ENCODE peak calls at places on chromosomes 11 and 22, in nine cellular contexts. F, M, R, S, B, J, I, Z and Q are unnamed samples.
A peak's percentile ranks its signal among the peaks of the same experiment; 100 is the strongest.

GRCh38 chr11:45472713-45473317 is 186.7 kb upstream of the SYT13 start:
- DNase-seq in F (no peak), M (no peak), R (peak; percentile 6), S (no peak), B (no peak), J (no peak), I (no peak), Z (no peak), Q (no peak)

GRCh38 chr11:118005224-118006152 is 19.3 kb downstream of the IL10RA start:
- DNase-seq in F (no peak), M (no peak), R (no peak), S (no peak), B (no peak), J (peak; percentile 54), I (no peak), Z (no peak), Q (no peak)

GRCh38 chr11:64124147-64124546 is 41.8 kb downstream of the MACROD1 start:
- DNase-seq in F (no peak), M (no peak), R (no peak), S (no peak), B (peak; percentile 11), J (no peak), I (no peak), Z (no peak), Q (no peak)

GRCh38 chr11:132878111-132878510 is 654.2 kb downstream of the OPCML start:
- DNase-seq in F (no peak), M (no peak), R (no peak), S (no peak), B (no peak), J (no peak), I (no peak), Z (no peak), Q (no peak)

GRCh38 chr22:45645150-45645525 is 26.5 kb upstream of the ATXN10 start:
- DNase-seq in F (no peak), M (no peak), R (no peak), S (no peak), B (no peak), J (peak; percentile 50), I (no peak), Z (no peak), Q (no peak)

GRCh38 chr11:14899087-14899363 is 7.0 kb upstream of the CYP2R1 start:
- DNase-seq in F (no peak), M (no peak), R (no peak), S (no peak), B (no peak), J (no peak), I (no peak), Z (no peak), Q (no peak)

GRCh38 chr11:118226294-118226693 is 1.5 kb upstream of the JAML start:
- DNase-seq in F (peak; percentile 16), M (no peak), R (no peak), S (no peak), B (no peak), J (no peak), I (no peak), Z (peak; percentile 55), Q (no peak)

GRCh38 chr11:133531971-133532651 is at the start of gene OPCML:
- DNase-seq in F (no peak), M (no peak), R (no peak), S (no peak), B (no peak), J (no peak), I (no peak), Z (no peak), Q (no peak)

GRCh38 chr22:29006346-29006745 is 55.3 kb downstream of the C22orf31 start:
- DNase-seq in F (no peak), M (no peak), R (no peak), S (no peak), B (no peak), J (no peak), I (no peak), Z (no peak), Q (no peak)

GRCh38 chr22:29004647-29005371 is 56.8 kb downstream of the C22orf31 start:
- DNase-seq in F (peak; percentile 40), M (no peak), R (peak; percentile 75), S (peak; percentile 22), B (peak; percentile 46), J (no peak), I (no peak), Z (peak; percentile 80), Q (no peak)

GRCh38 chr22:29002603-29003002 is 59.0 kb downstream of the C22orf31 start:
- DNase-seq in F (no peak), M (no peak), R (no peak), S (no peak), B (no peak), J (no peak), I (no peak), Z (no peak), Q (no peak)

GRCh38 chr22:29003552-29003951 is 58.1 kb downstream of the C22orf31 start:
- DNase-seq in F (no peak), M (no peak), R (no peak), S (no peak), B (no peak), J (no peak), I (no peak), Z (no peak), Q (no peak)

DNA sequence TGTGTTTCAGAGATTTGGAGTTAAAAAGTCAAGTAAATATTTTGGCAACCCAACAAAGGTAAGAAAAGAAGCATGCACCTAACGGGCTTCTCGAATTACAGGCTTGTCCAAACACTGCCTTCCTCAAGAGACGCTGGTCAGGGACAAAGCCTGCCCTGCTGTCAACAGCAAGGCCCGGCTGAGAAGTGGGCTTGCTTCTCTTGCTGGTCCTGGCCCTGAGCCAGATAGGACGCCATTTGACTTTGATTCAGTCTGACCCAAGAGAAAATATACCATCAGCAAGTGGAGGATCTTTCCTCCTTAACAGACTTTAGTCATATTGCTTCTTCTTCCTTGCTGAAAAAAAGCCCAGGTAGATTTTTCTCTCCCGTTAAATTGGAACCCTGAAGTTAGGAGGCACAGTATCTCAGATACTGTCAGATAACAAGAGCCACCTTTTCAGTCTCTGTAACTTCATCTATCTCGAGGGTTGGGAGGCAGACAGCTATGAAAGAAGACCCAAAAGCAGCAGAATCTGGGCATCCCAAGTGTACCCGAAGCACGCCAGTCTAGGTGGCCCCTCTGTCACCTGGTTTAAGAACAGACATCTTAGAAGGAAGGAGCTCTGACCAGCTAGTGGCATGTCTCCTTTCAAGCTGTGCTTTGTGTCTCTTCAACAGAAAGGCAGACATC is 57.5 kb downstream of the C22orf31 start:
- DNase-seq in F (no peak), M (no peak), R (peak; percentile 26), S (peak; percentile 34), B (no peak), J (no peak), I (no peak), Z (peak; percentile 47), Q (no peak)
- H3K4me3 ChIP-seq in F (no peak overlapping the region), M (no peak overlapping the region), R (peak overlapping the region; percentile 24), S (no peak overlapping the region), B (no peak overlapping the region), J (no peak overlapping the region), I (no peak overlapping the region), Z (no peak overlapping the region), Q (no peak overlapping the region)

GRCh38 chr11:129287920-129288319 is 87.7 kb upstream of the BARX2 start:
- DNase-seq in F (no peak), M (no peak), R (no peak), S (no peak), B (peak; percentile 9), J (no peak), I (no peak), Z (no peak), Q (no peak)
- H3K27me3 ChIP-seq in F (peaks cover 5% of the 10 kb centered on the region), M (no peaks in the 10 kb centered on the region), R (no peaks in the 10 kb centered on the region), S (no peaks in the 10 kb centered on the region), B (peaks cover 21% of the 10 kb centered on the region), J (no peaks in the 10 kb centered on the region), I (no peaks in the 10 kb centered on the region), Z (no peaks in the 10 kb centered on the region), Q (no peaks in the 10 kb centered on the region)

DNA sequence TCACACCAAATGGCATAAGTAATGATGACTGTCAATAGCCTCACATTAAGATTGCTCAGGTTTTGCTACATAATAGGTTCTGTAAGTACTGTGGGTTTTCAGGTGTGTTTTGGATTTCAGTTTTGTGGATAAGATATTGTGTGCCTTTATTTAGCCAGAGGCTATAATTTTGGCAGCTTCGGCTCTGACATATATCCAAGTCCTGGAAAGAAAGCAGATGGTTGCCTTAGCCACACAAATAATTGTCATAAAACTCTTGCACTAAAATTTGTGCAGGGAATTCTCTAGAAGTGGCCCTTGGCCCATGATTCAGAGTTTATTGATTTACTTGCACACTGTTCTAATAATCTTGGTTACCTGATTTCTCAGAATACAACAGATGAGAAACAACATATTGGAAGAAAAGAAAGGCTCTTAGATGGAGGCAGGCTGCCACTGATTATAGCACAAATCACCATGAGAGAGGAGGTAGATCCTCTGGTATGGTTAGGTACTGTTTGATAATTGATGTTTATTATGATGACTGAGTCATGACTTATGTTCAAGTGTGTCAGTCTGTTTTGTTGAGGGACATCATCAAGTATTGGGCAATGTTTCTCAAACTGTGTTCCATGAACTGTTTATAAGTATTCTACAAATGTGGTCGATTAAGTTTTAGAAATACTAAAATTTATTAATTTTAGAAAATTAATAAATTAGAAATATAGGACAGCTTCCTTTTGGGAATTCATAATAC is 9.7 kb downstream of the REXO2 start:
- DNase-seq in F (no peak), M (no peak), R (no peak), S (no peak), B (peak; percentile 39), J (no peak), I (no peak), Z (no peak), Q (no peak)
- H3K27ac ChIP-seq in F (no peak overlapping the region), M (no peak overlapping the region), R (no peak overlapping the region), S (no peak overlapping the region), B (no peak overlapping the region), J (no peak overlapping the region), I (no peak overlapping the region), Z (no peak overlapping the region), Q (no peak overlapping the region)

GRCh38 chr11:66958232-66958955 is at the start of gene PC:
- DNase-seq in F (peak; percentile 100), M (peak; percentile 97), R (peak; percentile 100), S (peak; percentile 100), B (peak; percentile 100), J (peak; percentile 100), I (peak; percentile 98), Z (peak; percentile 100), Q (peak; percentile 96)

GRCh38 chr11:66953431-66953833 is 4.8 kb downstream of the PC start:
- DNase-seq in F (no peak), M (no peak), R (no peak), S (no peak), B (no peak), J (no peak), I (no peak), Z (peak; percentile 67), Q (no peak)

GRCh38 chr11:66957971-66958231 is 282 bp downstream of the PC start:
- DNase-seq in F (no peak), M (no peak), R (no peak), S (no peak), B (no peak), J (no peak), I (no peak), Z (no peak), Q (no peak)

GRCh38 chr11:66958956-66959274 is 732 bp upstream of the PC start:
- DNase-seq in F (no peak), M (no peak), R (no peak), S (no peak), B (no peak), J (no peak), I (no peak), Z (no peak), Q (no peak)

DNA sequence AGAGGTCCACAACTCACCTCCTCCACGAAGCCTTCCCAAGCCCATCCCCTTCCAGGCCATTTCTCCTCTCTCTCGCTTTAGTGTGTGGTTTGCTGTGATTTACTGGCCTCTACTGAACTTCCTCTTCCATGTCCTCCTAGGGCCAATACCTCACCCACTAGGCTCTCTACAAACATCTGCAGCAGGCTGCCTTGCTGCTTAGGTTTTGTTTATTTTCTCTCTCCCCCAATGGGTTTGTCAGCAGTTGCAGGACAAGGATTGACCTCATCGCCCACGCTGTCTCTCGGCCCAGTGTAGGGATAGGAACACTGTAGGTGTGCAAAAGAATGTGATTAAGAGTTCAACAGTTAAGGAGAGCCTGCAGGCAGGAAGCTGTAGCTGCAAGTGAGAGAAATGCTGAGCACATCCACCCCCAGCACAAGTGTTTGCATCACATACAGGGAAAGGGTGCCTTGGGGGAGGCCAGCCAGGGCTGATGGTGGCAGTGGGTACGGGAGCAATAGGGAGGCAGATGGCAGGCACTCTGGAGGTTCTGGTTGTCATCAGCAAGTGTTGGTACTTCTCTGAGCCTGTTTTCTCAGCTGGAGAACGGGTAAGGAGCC is 1.4 kb downstream of the PC start:
- DNase-seq in F (peak; percentile 92), M (peak; percentile 13), R (no peak), S (peak; percentile 56), B (peak; percentile 92), J (no peak), I (peak; percentile 44), Z (no peak), Q (no peak)
- H3K4me3 ChIP-seq in F (peak overlapping the region; percentile 24), M (no peak overlapping the region), R (no peak overlapping the region), S (peak overlapping the region; percentile 73), B (peak overlapping the region; percentile 87), J (no peak overlapping the region), I (peak overlapping the region; percentile 88), Z (no peak overlapping the region), Q (no peak overlapping the region)